ENCODE peak calls at places on chromosome 15, in nine cellular contexts. J, Q, P, S, E, N, Y, U and D are unnamed samples.
A peak's percentile ranks its signal among the peaks of the same experiment; 100 is the strongest.

GRCh38 chr15:39925112-39925830 is 5.2 kb upstream of the GPR176 start:
- DNase-seq in J (no peak), Q (no peak), P (peak; percentile 58), S (no peak), E (no peak), N (no peak), Y (no peak), U (no peak), D (no peak)

GRCh38 chr15:75696303-75696657 is 16.4 kb downstream of the CSPG4 start:
- DNase-seq in J (no peak), Q (no peak), P (peak; percentile 8), S (no peak), E (no peak), N (no peak), Y (peak; percentile 39), U (peak; percentile 59), D (no peak)

GRCh38 chr15:92034227-92034626 is 180.7 kb downstream of the SLCO3A1 start:
- DNase-seq in J (no peak), Q (no peak), P (peak; percentile 11), S (no peak), E (no peak), N (no peak), Y (no peak), U (no peak), D (no peak)

GRCh38 chr15:52576692-52577091 is 7.9 kb upstream of the ARPP19 start:
- DNase-seq in J (no peak), Q (no peak), P (no peak), S (no peak), E (no peak), N (no peak), Y (no peak), U (no peak), D (no peak)

GRCh38 chr15:92906563-92907081 is 6.5 kb downstream of the CHD2 start:
- DNase-seq in J (no peak), Q (no peak), P (peak; percentile 76), S (no peak), E (no peak), N (no peak), Y (no peak), U (peak; percentile 38), D (no peak)

GRCh38 chr15:98824595-98824994 is 176.3 kb downstream of the IGF1R start:
- DNase-seq in J (no peak), Q (no peak), P (no peak), S (no peak), E (no peak), N (no peak), Y (no peak), U (no peak), D (no peak)

GRCh38 chr15:26661727-26662126 is 111.1 kb downstream of the GABRB3 start:
- DNase-seq in J (no peak), Q (no peak), P (no peak), S (no peak), E (no peak), N (no peak), Y (no peak), U (no peak), D (no peak)

GRCh38 chr15:26298666-26299065 is 435.5 kb upstream of the ATP10A start:
- DNase-seq in J (no peak), Q (no peak), P (no peak), S (no peak), E (no peak), N (no peak), Y (no peak), U (no peak), D (no peak)

GRCh38 chr15:51726302-51727073 is 11.0 kb downstream of the LYSMD2 start:
- DNase-seq in J (no peak), Q (peak; percentile 53), P (peak; percentile 91), S (peak; percentile 68), E (peak; percentile 59), N (no peak), Y (no peak), U (peak; percentile 49), D (peak; percentile 72)

GRCh38 chr15:73034213-73034612 is 18.1 kb upstream of the NEO1 start:
- DNase-seq in J (no peak), Q (no peak), P (no peak), S (no peak), E (no peak), N (no peak), Y (no peak), U (no peak), D (no peak)

GRCh38 chr15:96166223-96167200 is 164.0 kb upstream of the NR2F2 start:
- DNase-seq in J (no peak), Q (no peak), P (no peak), S (no peak), E (no peak), N (no peak), Y (no peak), U (no peak), D (no peak)

GRCh38 chr15:61175024-61175423 is 54.1 kb downstream of the RORA start:
- DNase-seq in J (no peak), Q (no peak), P (peak; percentile 20), S (no peak), E (no peak), N (no peak), Y (no peak), U (no peak), D (peak; percentile 55)

GRCh38 chr15:52158084-52158765 is 33.0 kb downstream of the GNB5 start:
- DNase-seq in J (no peak), Q (no peak), P (no peak), S (no peak), E (no peak), N (no peak), Y (no peak), U (no peak), D (no peak)

GRCh38 chr15:74402873-74403589 is 30.7 kb downstream of the SEMA7A start:
- DNase-seq in J (no peak), Q (peak; percentile 68), P (no peak), S (no peak), E (no peak), N (no peak), Y (no peak), U (peak; percentile 73), D (no peak)

GRCh38 chr15:41990243-41990605 is 17.9 kb upstream of the EHD4 start:
- DNase-seq in J (no peak), Q (no peak), P (no peak), S (no peak), E (no peak), N (peak; percentile 47), Y (no peak), U (no peak), D (no peak)

GRCh38 chr15:29713784-29714183 is 108.5 kb downstream of the TJP1 start:
- DNase-seq in J (no peak), Q (no peak), P (no peak), S (no peak), E (no peak), N (no peak), Y (no peak), U (no peak), D (no peak)

GRCh38 chr15:40310001-40310959 is 2.5 kb upstream of the PLCB2 start:
- DNase-seq in J (peak; percentile 86), Q (peak; percentile 65), P (peak; percentile 30), S (no peak), E (peak; percentile 85), N (peak; percentile 80), Y (peak; percentile 49), U (peak; percentile 53), D (peak; percentile 82)

DNA sequence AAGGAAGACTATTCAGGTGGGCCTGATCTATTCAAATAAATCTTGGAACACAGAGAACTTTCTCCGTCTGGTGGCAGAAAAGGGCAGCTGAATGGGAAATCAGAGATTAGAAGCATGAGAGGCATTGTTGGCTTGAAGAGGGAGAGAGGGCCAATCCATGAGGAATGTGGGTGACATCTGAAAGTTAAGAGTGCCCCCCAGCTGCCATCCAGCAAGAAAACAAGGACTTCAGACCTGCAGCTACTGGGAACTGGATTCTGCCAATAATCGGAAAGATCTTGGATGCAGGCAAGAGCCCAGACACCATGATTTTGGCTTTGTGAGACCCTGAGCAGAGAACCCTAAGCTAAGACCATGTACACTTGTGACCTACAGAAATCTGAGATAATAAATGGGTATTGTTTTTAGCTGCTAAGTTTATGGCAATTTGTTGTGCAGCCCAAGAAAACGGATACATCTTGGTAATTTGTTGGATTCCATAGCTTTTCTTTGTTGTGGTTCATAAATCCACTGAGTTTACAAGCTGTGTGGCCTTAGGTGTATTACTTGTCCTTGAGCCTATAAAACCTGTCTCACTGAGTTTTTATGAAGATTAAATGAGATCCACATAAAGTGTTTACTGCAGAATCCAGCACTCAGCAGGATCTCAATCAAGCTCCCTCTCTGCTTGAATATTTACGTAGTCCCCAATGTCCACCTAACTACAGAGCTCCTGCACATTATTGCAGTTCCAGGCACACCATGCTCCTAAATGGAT is 82.1 kb upstream of the PRTG start:
- DNase-seq in J (no peak), Q (no peak), P (no peak), S (no peak), E (peak; percentile 17), N (no peak), Y (no peak), U (no peak), D (peak; percentile 25)
- TF ChIP-seq CTCF in J (no peak), Q (no peak), P (no peak), S (no peak), E (no peak), N (no peak), Y (no peak), U (no peak), D (no peak)

GRCh38 chr15:80695911-80696651 is 971 bp downstream of the ABHD17C start:
- DNase-seq in J (no peak), Q (peak; percentile 78), P (peak; percentile 17), S (no peak), E (peak; percentile 16), N (peak; percentile 78), Y (peak; percentile 61), U (no peak), D (peak; percentile 22)
- TF ChIP-seq CTCF in J (peak; percentile 22), Q (peak; percentile 42), P (peak; percentile 9), S (peak; percentile 43), E (no peak), N (peak; percentile 41), Y (no peak), U (no peak), D (peak; percentile 35)

DNA sequence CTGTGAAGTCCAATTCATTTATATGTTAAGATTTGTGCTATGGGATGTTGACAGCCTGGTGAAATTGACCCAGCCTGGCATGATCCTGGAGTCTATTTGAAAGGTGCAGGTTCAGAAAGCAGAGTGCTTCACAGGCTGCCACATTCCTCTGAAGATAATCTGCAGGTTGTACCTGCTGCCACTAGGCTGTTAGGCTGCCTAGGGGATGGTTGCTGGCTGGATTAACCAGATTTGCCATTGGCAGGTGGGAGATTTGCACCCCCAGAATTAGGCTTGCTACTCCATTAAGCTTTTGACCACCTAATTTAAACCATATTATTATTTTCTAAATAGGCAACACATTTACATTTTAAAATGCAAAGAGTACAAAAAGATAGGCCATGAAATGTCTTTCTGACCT is 85.8 kb upstream of the RASGRP1 start:
- DNase-seq in J (no peak), Q (no peak), P (no peak), S (no peak), E (no peak), N (no peak), Y (no peak), U (no peak), D (no peak)
- TF ChIP-seq CTCF in J (no peak), Q (no peak), P (no peak), S (no peak), E (no peak), N (no peak), Y (no peak), U (no peak), D (no peak)

GRCh38 chr15:85414495-85414894 is 34.1 kb downstream of the AKAP13 start:
- DNase-seq in J (no peak), Q (no peak), P (peak; percentile 57), S (no peak), E (no peak), N (no peak), Y (no peak), U (peak; percentile 60), D (peak; percentile 55)
- TF ChIP-seq CTCF in J (peak; percentile 40), Q (no peak), P (peak; percentile 18), S (peak; percentile 27), E (no peak), N (peak; percentile 42), Y (no peak), U (peak; percentile 35), D (peak; percentile 25)

GRCh38 chr15:79769081-79769481 is 127.7 kb downstream of the MTHFS start:
- DNase-seq in J (no peak), Q (no peak), P (peak; percentile 41), S (no peak), E (no peak), N (no peak), Y (no peak), U (peak; percentile 17), D (peak; percentile 18)
- TF ChIP-seq CTCF in J (peak; percentile 38), Q (no peak), P (peak; percentile 44), S (peak; percentile 29), E (no peak), N (peak; percentile 19), Y (no peak), U (peak; percentile 40), D (peak; percentile 40)